ENCODE peak calls at places on chromosomes 6 and 20, in four cellular contexts. B is NAMALWA, C is bronchial epithelial cell, H is retinal pigment epithelial cell. W is an unnamed sample.

GRCh38 chr20:47802975-47803374 is 17.7 kb upstream of the SULF2 start:
- DNase-seq in B (no peak), C (no peak), H (no peak), W (no peak)

GRCh38 chr6:22877946-22878705 is 308.8 kb downstream of the HDGFL1 start:
- DNase-seq in B (no peak), C (no peak), H (peak; percentile 62), W (no peak)

GRCh38 chr6:6058054-6058444 is 51.3 kb upstream of the NRN1 start:
- DNase-seq in B (no peak), C (no peak), H (no peak), W (peak; percentile 35)

GRCh38 chr6:131995924-131996323 is 44.8 kb upstream of the CCN2 start:
- DNase-seq in B (no peak), C (peak; percentile 98), H (peak; percentile 39), W (peak; percentile 31)

GRCh38 chr6:39379026-39379425 is 56.5 kb upstream of the KCNK16 start:
- DNase-seq in B (no peak), C (no peak), H (no peak), W (no peak)

GRCh38 chr6:126640921-126641320 is 301.0 kb downstream of the CENPW start:
- DNase-seq in B (no peak), C (no peak), H (no peak), W (no peak)

GRCh38 chr6:128914051-128914450 is 31.1 kb downstream of the LAMA2 start:
- DNase-seq in B (no peak), C (no peak), H (no peak), W (no peak)

GRCh38 chr6:144284753-144285547 is at the start of gene UTRN:
- DNase-seq in B (no peak), C (peak; percentile 51), H (no peak), W (peak; percentile 73)

GRCh38 chr6:153613719-153614455 is 425.2 kb upstream of the OPRM1 start:
- DNase-seq in B (no peak), C (no peak), H (no peak), W (no peak)